ENCODE peak calls at places on chromosomes 7 and 10, in nine cellular contexts. E, Y, M, L, B, S, V, O and P are unnamed samples.
A peak's percentile ranks its signal among the peaks of the same experiment; 100 is the strongest.

GRCh38 chr10:62826275-62826674 is 10.1 kb upstream of the EGR2 start:
- DNase-seq in V (no peak), B (no peak), L (no peak), S (no peak), M (no peak), E (no peak), O (no peak), Y (no peak), P (no peak)

GRCh38 chr7:106493041-106493731 is 167.8 kb downstream of the CCDC71L start:
- DNase-seq in O (peak; percentile 36), V (peak; percentile 72), Y (no peak), B (no peak), M (no peak), S (no peak), E (no peak), L (no peak), P (no peak)

GRCh38 chr7:2800923-2801682 is 43.0 kb downstream of the GNA12 start:
- DNase-seq in O (peak; percentile 38), Y (peak; percentile 49), E (peak; percentile 77), B (no peak), L (no peak), S (peak; percentile 57), V (no peak), M (no peak), P (peak; percentile 76)

GRCh38 chr10:68553138-68553537 is 7.0 kb upstream of the TET1 start:
- DNase-seq in V (no peak), Y (no peak), S (no peak), B (no peak), M (no peak), O (no peak), E (no peak), L (no peak), P (no peak)

GRCh38 chr10:108249940-108250339 is 1085.4 kb upstream of the SORCS1 start:
- DNase-seq in O (no peak), E (no peak), M (no peak), V (no peak), L (no peak), Y (no peak), S (no peak), B (peak; percentile 4), P (no peak)

GRCh38 chr7:67522504-67522903 is 525.9 kb downstream of the TYW1 start:
- DNase-seq in E (no peak), V (no peak), L (no peak), B (no peak), M (no peak), S (no peak), O (no peak), Y (no peak), P (no peak)

GRCh38 chr10:126867567-126868365 is 37.5 kb upstream of the DOCK1 start:
- DNase-seq in B (no peak), Y (peak; percentile 18), M (no peak), O (no peak), S (no peak), E (no peak), L (no peak), V (no peak), P (no peak)

GRCh38 chr7:148624735-148625134 is 34.2 kb downstream of the C7orf33 start:
- DNase-seq in S (no peak), B (no peak), L (no peak), M (no peak), O (no peak), Y (no peak), V (no peak), E (no peak), P (no peak)

GRCh38 chr10:22554481-22555182 is 159.7 kb downstream of the PIP4K2A start:
- DNase-seq in L (no peak), E (peak; percentile 72), V (peak; percentile 28), S (peak; percentile 46), M (peak; percentile 82), Y (no peak), B (no peak), O (peak; percentile 70), P (peak; percentile 88)

GRCh38 chr10:22340362-22341189 is 4.7 kb upstream of the SPAG6 start:
- DNase-seq in M (peak; percentile 60), V (peak; percentile 65), O (peak; percentile 55), E (peak; percentile 78), Y (peak; percentile 93), S (peak; percentile 60), B (peak; percentile 85), L (peak; percentile 76), P (peak; percentile 82)

GRCh38 chr7:36810476-36810875 is 86.2 kb upstream of the AOAH start:
- DNase-seq in Y (no peak), E (no peak), B (no peak), O (no peak), S (no peak), V (no peak), L (no peak), M (no peak), P (no peak)

GRCh38 chr7:135330088-135330487 is 96.5 kb downstream of the STRA8 start:
- DNase-seq in L (no peak), E (no peak), S (no peak), Y (no peak), V (no peak), M (no peak), O (no peak), B (no peak), P (no peak)

GRCh38 chr10:74234569-74234968 is 83.5 kb downstream of the ADK start:
- DNase-seq in O (no peak), M (no peak), E (no peak), L (no peak), B (no peak), Y (no peak), S (no peak), V (no peak), P (no peak)

GRCh38 chr7:98399903-98400537 is 870 bp downstream of the BAIAP2L1 start:
- DNase-seq in M (no peak), O (peak; percentile 7), S (no peak), L (peak; percentile 48), Y (peak; percentile 21), E (no peak), B (peak; percentile 49), V (no peak), P (no peak)

GRCh38 chr10:69710008-69710905 is 80.2 kb downstream of the FAM241B start:
- DNase-seq in L (no peak), S (no peak), Y (no peak), B (no peak), M (no peak), E (no peak), O (no peak), V (no peak), P (no peak)

GRCh38 chr7:37201876-37202198 is 246.8 kb downstream of the ELMO1 start:
- DNase-seq in S (no peak), V (no peak), E (no peak), B (no peak), O (no peak), M (no peak), L (no peak), Y (no peak), P (no peak)

GRCh38 chr7:141954334-141954733 is 7.6 kb upstream of the CLEC5A start:
- DNase-seq in O (no peak), M (no peak), V (no peak), S (no peak), L (no peak), Y (no peak), B (no peak), E (no peak), P (no peak)

GRCh38 chr7:40232242-40232929 is 97.6 kb downstream of the SUGCT start:
- DNase-seq in O (peak; percentile 54), Y (no peak), E (peak; percentile 30), V (peak; percentile 14), S (peak; percentile 39), B (peak; percentile 56), M (peak; percentile 30), L (peak; percentile 42), P (no peak)

GRCh38 chr7:117025891-117026290 is 72.6 kb downstream of the ST7 start:
- DNase-seq in E (no peak), V (no peak), L (no peak), O (no peak), B (no peak), M (no peak), Y (no peak), S (no peak), P (no peak)

DNA sequence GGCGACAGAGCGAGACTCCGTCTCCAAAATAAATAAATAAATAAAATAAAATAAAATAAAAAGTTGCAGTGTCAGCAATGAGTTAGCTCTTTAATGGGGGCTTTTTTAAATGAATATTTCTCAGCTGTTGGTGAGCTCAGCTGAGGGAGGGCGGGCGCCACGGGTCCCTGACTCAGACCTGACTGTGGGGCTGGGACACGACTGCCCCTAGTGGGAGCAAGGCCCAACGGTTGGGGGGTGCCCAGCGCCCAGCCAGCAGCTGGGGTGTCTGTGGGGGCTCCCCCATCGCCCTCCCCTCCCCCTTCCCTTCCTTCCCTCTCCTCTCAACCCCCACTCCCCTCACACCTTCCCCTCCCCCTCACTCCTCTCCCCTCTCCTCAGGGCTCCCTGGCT is 46.6 kb downstream of the PWWP2B start:
- DNase-seq in L (no peak), E (peak; percentile 62), S (no peak), O (no peak), Y (peak; percentile 93), V (peak; percentile 66), B (peak; percentile 51), M (peak; percentile 73), P (no peak)
- TF ChIP-seq CTCF in L (peak; percentile 49), E (no peak), S (peak; percentile 53), O (peak; percentile 26), Y (peak; percentile 75), V (peak; percentile 30), B (peak; percentile 34), M (peak; percentile 32), P (no peak)

GRCh38 chr10:51087114-51087513 is 12.8 kb downstream of the PRKG1 start:
- DNase-seq in S (no peak), L (no peak), B (no peak), Y (no peak), O (no peak), E (no peak), V (no peak), M (no peak), P (no peak)
- TF ChIP-seq POLR2A in S (no peak), L (no peak), B (no peak), Y (no peak), O (no peak), E (no peak), V (no peak), M (no peak), P (no peak)

DNA sequence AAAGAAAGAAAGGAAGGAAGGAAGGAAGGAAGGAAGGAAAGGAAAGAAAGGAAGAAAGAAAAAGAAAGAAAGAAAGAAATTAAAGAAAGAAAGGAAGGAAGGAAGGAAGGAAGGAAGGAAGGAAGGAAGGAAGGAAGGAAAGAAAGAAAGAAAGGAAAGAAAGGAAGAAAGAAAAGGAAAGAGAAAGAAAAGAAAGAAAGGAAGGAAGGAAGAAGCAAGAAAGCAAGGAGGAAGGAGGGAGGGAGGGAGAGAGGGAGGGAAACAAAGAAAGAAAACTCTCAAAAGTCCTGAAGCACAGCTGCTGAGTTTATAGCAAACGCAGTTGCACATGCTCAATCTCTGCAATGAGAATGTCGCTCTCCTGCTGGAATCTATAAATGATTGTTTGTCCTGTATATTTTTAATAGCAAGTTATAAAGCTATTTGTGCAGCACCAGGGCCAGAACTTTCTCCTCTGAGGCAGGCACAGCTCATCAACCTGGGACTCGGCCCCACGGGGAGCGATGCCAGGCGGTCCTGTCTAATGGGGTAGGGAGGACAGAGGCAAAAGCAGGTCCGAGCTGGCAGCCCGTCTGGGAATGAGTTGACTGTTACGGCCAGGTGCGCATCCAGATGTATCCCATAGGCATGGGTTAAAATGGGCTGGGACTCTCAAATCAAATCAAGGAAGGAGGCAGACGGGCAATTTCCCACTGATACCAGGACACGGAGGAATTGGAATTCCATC is 118.0 kb upstream of the PFKP start:
- DNase-seq in V (no peak), S (no peak), M (no peak), O (no peak), E (no peak), Y (no peak), B (no peak), L (no peak), P (no peak)
- H3K9me3 ChIP-seq in V (no peaks in the 10 kb centered on the region), S (no peaks in the 10 kb centered on the region), M (no peaks in the 10 kb centered on the region), O (no peaks in the 10 kb centered on the region), E (no peaks in the 10 kb centered on the region), Y (no peaks in the 10 kb centered on the region), B (no peaks in the 10 kb centered on the region), L (no peaks in the 10 kb centered on the region), P (no peaks in the 10 kb centered on the region)

GRCh38 chr10:101617102-101617823 is 29.1 kb downstream of the DPCD start:
- DNase-seq in L (no peak), Y (peak; percentile 55), E (no peak), V (no peak), B (no peak), M (no peak), S (no peak), O (no peak), P (peak; percentile 35)
- TF ChIP-seq CTCF in L (peak; percentile 22), Y (no peak), E (no peak), V (no peak), B (no peak), M (no peak), S (no peak), O (no peak), P (no peak)